ENCODE peak calls at places on chromosomes 7 and 10, in six cellular contexts. T, U, B, J, G and N are unnamed samples.

GRCh38 chr7:157875230-157876179 is 538.7 kb downstream of the DNAJB6 start:
- DNase-seq in J (peak), B (no peak), G (peak), T (no peak), U (no peak), N (no peak)

GRCh38 chr10:88372051-88372450 is 211.1 kb downstream of the RNLS start:
- DNase-seq in B (no peak), U (no peak), J (no peak), T (no peak), G (no peak), N (no peak)

GRCh38 chr10:61633665-61634064 is 29.1 kb upstream of the CABCOCO1 start:
- DNase-seq in G (no peak), J (no peak), T (no peak), U (peak), B (peak), N (peak)

GRCh38 chr7:88480901-88481300 is 174.2 kb upstream of the STEAP4 start:
- DNase-seq in U (peak), G (no peak), B (no peak), J (no peak), T (no peak), N (no peak)

GRCh38 chr7:101686030-101686429 is 56.9 kb upstream of the MYL10 start:
- DNase-seq in B (no peak), T (no peak), G (no peak), J (no peak), U (no peak), N (peak)

GRCh38 chr10:131163444-131163843 is 148.1 kb downstream of the TCERG1L start:
- DNase-seq in J (no peak), B (no peak), T (no peak), U (no peak), G (no peak), N (no peak)

GRCh38 chr7:97512441-97513207 is 219.3 kb upstream of the TAC1 start:
- DNase-seq in T (no peak), B (no peak), U (no peak), G (no peak), J (no peak), N (no peak)

GRCh38 chr7:102890292-102890970 is 22.4 kb upstream of the LRRC17 start:
- DNase-seq in T (peak), G (no peak), B (peak), J (no peak), U (no peak), N (peak)

GRCh38 chr7:156400046-156400445 is 240.5 kb upstream of the RNF32 start:
- DNase-seq in G (no peak), B (no peak), U (no peak), J (no peak), T (no peak), N (no peak)

GRCh38 chr7:67045496-67045995 is 48.9 kb downstream of the TYW1 start:
- DNase-seq in T (no peak), J (no peak), U (no peak), G (no peak), B (no peak), N (no peak)